ENCODE peak calls at places on chromosomes 2 and 18, in seven cellular contexts. M is fibroblast of the aortic adventitia, W is fibroblast of villous mesenchyme, F is brain microvascular endothelial cell, H is esophagus squamous epithelium, A is neural progenitor cell, S is GM23338. E is an unnamed sample.
A peak's percentile ranks its signal among the peaks of the same experiment; 100 is the strongest.

GRCh38 chr2:71891155-71891554 is 256.5 kb downstream of the CYP26B1 start:
- DNase-seq in M (no peak), W (no peak), F (no peak), H (no peak), A (no peak), S (no peak), E (no peak)

GRCh38 chr2:181384923-181385322 is 72.3 kb upstream of the ITGA4 start:
- DNase-seq in M (no peak), W (no peak), F (no peak), H (no peak), A (no peak), S (no peak), E (no peak)

GRCh38 chr2:168025487-168026203 is 221.8 kb downstream of the STK39 start:
- DNase-seq in M (no peak), W (peak; percentile 60), F (no peak), H (no peak), A (no peak), S (no peak), E (no peak)

GRCh38 chr2:188369365-188369764 is 77.7 kb downstream of the GULP1 start:
- DNase-seq in M (peak; percentile 68), W (peak; percentile 72), F (peak; percentile 65), H (no peak), A (peak; percentile 66), S (peak; percentile 68), E (peak; percentile 62)

GRCh38 chr2:133379159-133379558 is 189.1 kb downstream of the NCKAP5 start:
- DNase-seq in M (peak; percentile 30), W (peak; percentile 83), F (no peak), H (no peak), A (no peak), S (no peak), E (no peak)

GRCh38 chr2:2560374-2561015 is 229.4 kb upstream of the MYT1L start:
- DNase-seq in M (no peak), W (no peak), F (no peak), H (no peak), A (no peak), S (no peak), E (no peak)

GRCh38 chr18:48801728-48802542 is 148.8 kb downstream of the SMAD7 start:
- DNase-seq in M (no peak), W (no peak), F (no peak), H (no peak), A (no peak), S (no peak), E (peak; percentile 18)

GRCh38 chr2:152594792-152595191 is 122.5 kb downstream of the PRPF40A start:
- DNase-seq in M (peak; percentile 93), W (peak; percentile 36), F (no peak), H (no peak), A (no peak), S (no peak), E (no peak)

GRCh38 chr2:173903611-173904394 is 61.4 kb downstream of the SP3 start:
- DNase-seq in M (peak; percentile 84), W (no peak), F (no peak), H (no peak), A (no peak), S (no peak), E (no peak)

GRCh38 chr18:35478520-35479435 is 19.0 kb downstream of the INO80C start:
- DNase-seq in M (peak; percentile 59), W (peak; percentile 80), F (peak; percentile 99), H (no peak), A (no peak), S (no peak), E (no peak)

GRCh38 chr2:127106457-127106997 is 427 bp downstream of the BIN1 start:
- DNase-seq in M (peak; percentile 25), W (no peak), F (no peak), H (no peak), A (peak; percentile 47), S (peak; percentile 64), E (no peak)

GRCh38 chr2:44730583-44730982 is 210.9 kb upstream of the SIX3 start:
- DNase-seq in M (no peak), W (no peak), F (no peak), H (no peak), A (no peak), S (no peak), E (no peak)

GRCh38 chr18:45957100-45957499 is 10.0 kb downstream of the EPG5 start:
- DNase-seq in M (peak; percentile 79), W (peak; percentile 61), F (peak; percentile 48), H (no peak), A (no peak), S (no peak), E (no peak)

GRCh38 chr2:37142546-37142945 is 14.2 kb downstream of the EIF2AK2 start:
- DNase-seq in M (no peak), W (no peak), F (no peak), H (no peak), A (no peak), S (no peak), E (no peak)
- TF ChIP-seq CTCF in M (no peak), W (no peak), F (no peak), H (no peak), A (no peak), S (no peak), E (no peak)

GRCh38 chr2:3904061-3904460 is 200.7 kb downstream of the DCDC2C start:
- DNase-seq in M (no peak), W (no peak), F (no peak), H (no peak), A (no peak), S (no peak), E (no peak)
- H3K4me3 ChIP-seq in M (no peak overlapping the region), W (no peak overlapping the region), F (no peak overlapping the region), H (no peak overlapping the region), A (no peak overlapping the region), S (no peak overlapping the region), E (no peak overlapping the region)

GRCh38 chr18:4125939-4126250 is 329.2 kb downstream of the DLGAP1 start:
- DNase-seq in M (no peak), W (no peak), F (no peak), H (no peak), A (peak; percentile 37), S (peak; percentile 36), E (no peak)

GRCh38 chr18:4125246-4125938 is 329.7 kb downstream of the DLGAP1 start:
- DNase-seq in M (peak; percentile 88), W (no peak), F (peak; percentile 29), H (no peak), A (peak; percentile 40), S (peak; percentile 61), E (no peak)

GRCh38 chr18:4134691-4135090 is 320.4 kb downstream of the DLGAP1 start:
- DNase-seq in M (no peak), W (no peak), F (no peak), H (no peak), A (peak; percentile 45), S (peak; percentile 77), E (no peak)

GRCh38 chr18:4126939-4127338 is 328.2 kb downstream of the DLGAP1 start:
- DNase-seq in M (no peak), W (no peak), F (no peak), H (no peak), A (no peak), S (no peak), E (no peak)

DNA sequence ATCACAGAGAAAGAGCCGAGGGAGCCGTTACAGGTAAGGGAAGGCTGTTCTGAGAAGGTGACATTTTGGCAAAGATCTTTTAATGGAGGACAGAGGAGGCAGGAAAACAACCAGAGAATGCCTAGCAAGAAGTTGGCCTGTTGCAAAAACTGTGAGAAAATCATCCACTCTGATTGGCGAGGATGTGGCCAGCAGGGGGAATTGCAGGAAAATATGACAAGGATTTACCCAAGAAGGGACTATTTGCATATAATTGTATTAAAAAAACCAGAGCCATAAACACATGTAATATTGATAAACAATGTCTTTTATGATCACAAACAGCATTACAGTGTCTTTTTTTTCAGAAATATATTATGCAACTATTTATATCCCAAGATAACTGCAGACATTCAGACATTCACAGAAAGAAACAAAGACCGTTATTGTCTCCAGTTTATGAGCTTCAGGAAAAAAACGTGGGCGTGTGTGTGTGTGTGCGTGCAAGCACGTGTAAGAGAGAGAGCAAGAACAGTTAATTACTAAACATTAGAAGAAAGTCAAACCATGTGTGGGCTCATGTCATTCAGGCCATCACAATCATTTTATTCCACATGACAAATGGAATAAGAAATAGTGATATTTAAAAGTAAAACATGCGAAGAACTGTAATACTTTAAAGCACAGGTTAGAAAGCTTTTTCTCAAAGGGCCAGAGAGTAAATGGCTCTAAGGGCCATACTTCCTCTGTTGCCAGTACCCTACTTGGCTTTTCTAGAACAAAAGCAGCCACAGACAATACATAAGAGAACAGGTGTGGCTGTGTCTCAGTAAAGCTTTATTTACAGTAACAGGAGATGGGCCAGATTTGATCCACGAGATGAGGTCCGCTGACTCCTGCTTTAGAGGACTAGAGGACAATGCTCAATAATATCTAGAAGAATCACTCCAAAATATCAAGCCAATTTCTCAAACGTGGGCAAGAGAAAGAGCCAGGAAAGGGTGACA is 324.1 kb downstream of the DLGAP1 start:
- DNase-seq in M (no peak), W (no peak), F (no peak), H (no peak), A (no peak), S (peak; percentile 30), E (no peak)
- TF ChIP-seq CTCF in M (peak; percentile 7), W (no peak), F (peak; percentile 41), H (no peak), A (peak; percentile 21), S (peak; percentile 29), E (no peak)

GRCh38 chr2:120347387-120348010 is 1.6 kb downstream of the INHBB start:
- DNase-seq in M (peak; percentile 17), W (peak; percentile 18), F (no peak), H (no peak), A (peak; percentile 85), S (peak; percentile 83), E (no peak)

GRCh38 chr2:120346667-120347358 is 877 bp downstream of the INHBB start:
- DNase-seq in M (peak; percentile 35), W (peak; percentile 16), F (peak; percentile 28), H (no peak), A (peak; percentile 62), S (peak; percentile 55), E (no peak)

GRCh38 chr2:120350125-120350524 is 4.2 kb downstream of the INHBB start:
- DNase-seq in M (no peak), W (no peak), F (no peak), H (no peak), A (no peak), S (no peak), E (no peak)

GRCh38 chr2:120349125-120349921 is 3.4 kb downstream of the INHBB start:
- DNase-seq in M (no peak), W (no peak), F (no peak), H (no peak), A (peak; percentile 49), S (peak; percentile 36), E (no peak)

DNA sequence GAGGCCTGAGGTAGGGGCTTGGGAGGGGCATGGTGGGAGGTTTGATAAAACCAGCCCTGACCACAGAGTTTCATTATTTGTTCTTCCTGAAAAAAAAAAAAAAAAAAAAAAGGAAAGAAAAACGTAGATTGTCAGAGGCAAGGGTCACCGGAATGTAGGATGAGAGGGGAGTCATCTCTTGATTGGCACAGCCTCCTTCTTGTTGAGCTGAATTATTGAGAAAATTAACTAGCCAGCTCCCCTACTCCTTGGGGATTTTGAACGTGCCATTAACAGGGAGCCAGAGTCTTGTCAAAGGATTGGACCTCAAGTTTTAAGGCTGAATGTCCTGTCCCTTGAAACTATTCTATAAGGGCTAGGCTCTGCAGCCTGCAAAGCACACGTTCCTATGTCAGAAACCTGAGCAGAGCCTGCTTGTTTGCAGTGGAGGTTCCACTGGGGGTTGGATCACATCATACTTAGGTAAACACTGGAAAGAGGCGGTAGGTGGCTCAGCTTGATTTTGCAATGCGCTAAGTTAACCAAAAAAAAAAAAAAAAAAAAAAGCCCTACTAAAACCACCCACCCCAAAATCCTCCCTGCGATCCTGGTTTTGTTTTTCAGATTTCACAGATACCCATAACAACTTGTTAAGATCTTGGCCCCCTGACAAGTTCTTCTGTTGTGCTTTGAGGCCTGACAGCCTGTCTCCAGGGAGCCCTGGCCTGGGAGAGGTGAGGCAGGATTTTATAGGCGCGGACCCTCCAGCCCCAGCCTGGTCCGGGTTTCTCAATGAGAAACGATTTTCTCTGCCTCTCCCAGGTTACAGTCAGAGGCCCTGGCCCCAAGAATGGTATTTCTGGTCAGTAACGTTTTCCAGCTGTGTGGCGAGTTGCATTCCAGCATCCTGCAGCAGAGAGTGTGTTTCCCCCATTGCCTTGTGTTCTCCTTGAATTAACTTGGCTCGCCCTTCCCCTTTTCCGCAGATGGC is 2.5 kb downstream of the INHBB start:
- DNase-seq in M (no peak), W (no peak), F (no peak), H (no peak), A (no peak), S (peak; percentile 49), E (no peak)
- H3K4me3 ChIP-seq in M (no peak overlapping the region), W (no peak overlapping the region), F (no peak overlapping the region), H (no peak overlapping the region), A (no peak overlapping the region), S (peak overlapping the region; percentile 52), E (no peak overlapping the region)

E was measured in GM12865.